ENCODE peak calls at places on chromosomes 13 and 19, in six cellular contexts. W is H1, N is HL-60, O is GM12878, R is HepG2, G is K562. T is an unnamed sample.

GRCh38 chr13:103291226-103291625 is 225.0 kb upstream of the SLC10A2 start:
- DNase-seq in R (no peak), O (no peak), W (no peak), N (no peak), G (no peak), T (no peak)

GRCh38 chr13:79647518-79647917 is 166.6 kb downstream of the NDFIP2 start:
- DNase-seq in R (no peak), W (no peak), G (no peak), N (no peak), O (no peak), T (peak; percentile 24)

GRCh38 chr19:54189020-54189667 is at the start of gene MBOAT7:
- DNase-seq in W (no peak), R (no peak), G (no peak), O (no peak), N (no peak), T (no peak)

GRCh38 chr19:20238025-20238623 is 71.1 kb downstream of the ZNF486 start:
- DNase-seq in G (peak; percentile 75), N (no peak), O (peak; percentile 0), W (peak; percentile 78), R (no peak), T (peak; percentile 80)

GRCh38 chr19:47820410-47820809 is 1.3 kb upstream of the CRX start:
- DNase-seq in W (no peak), G (no peak), R (no peak), O (no peak), N (no peak), T (no peak)

GRCh38 chr19:43624933-43625332 is 5.5 kb upstream of the ZNF428 start:
- DNase-seq in O (no peak), W (no peak), G (peak; percentile 97), N (peak; percentile 72), R (no peak), T (no peak)

GRCh38 chr13:76677047-76677446 is 209.2 kb downstream of the KCTD12 start:
- DNase-seq in N (no peak), G (no peak), O (no peak), R (no peak), W (no peak), T (no peak)

GRCh38 chr13:55437162-55437561 is 1703.6 kb upstream of the PRR20A start:
- DNase-seq in N (no peak), R (no peak), G (no peak), O (no peak), W (no peak), T (no peak)

GRCh38 chr13:91280806-91281205 is 66.7 kb upstream of the MIR17HG start:
- DNase-seq in O (no peak), N (peak; percentile 4), G (peak; percentile 25), W (no peak), R (no peak), T (no peak)

GRCh38 chr13:90738881-90739280 is 608.6 kb upstream of the MIR17HG start:
- DNase-seq in O (no peak), G (no peak), N (no peak), W (no peak), R (no peak), T (no peak)

GRCh38 chr19:58385313-58386165 is 1.5 kb upstream of the RPS5 start:
- DNase-seq in W (no peak), R (no peak), G (no peak), O (no peak), N (no peak), T (no peak)

GRCh38 chr13:89832827-89833226 is 1514.7 kb upstream of the MIR17HG start:
- DNase-seq in O (no peak), R (no peak), N (no peak), W (no peak), G (no peak), T (no peak)

GRCh38 chr13:113142876-113143275 is 15.6 kb upstream of the PROZ start:
- DNase-seq in G (no peak), R (no peak), W (no peak), O (no peak), N (no peak), T (no peak)

GRCh38 chr13:44399045-44399444 is 25.4 kb downstream of the SERP2 start:
- DNase-seq in G (no peak), O (no peak), R (no peak), N (no peak), W (no peak), T (no peak)

GRCh38 chr19:6196361-6196760 is 60.9 kb downstream of the ACSBG2 start:
- DNase-seq in O (no peak), G (no peak), W (no peak), R (no peak), N (no peak), T (no peak)

GRCh38 chr13:89704040-89704439 is 1643.4 kb upstream of the MIR17HG start:
- DNase-seq in G (no peak), N (no peak), W (no peak), O (no peak), R (no peak), T (no peak)

GRCh38 chr13:98155475-98156111 is 12.7 kb downstream of the FARP1 start:
- DNase-seq in W (no peak), O (no peak), R (no peak), N (no peak), G (no peak), T (no peak)

GRCh38 chr13:113804703-113805430 is 45.8 kb downstream of the TMEM255B start:
- DNase-seq in G (no peak), N (no peak), O (no peak), R (no peak), W (no peak), T (no peak)

GRCh38 chr19:966481-967088 is 17.6 kb upstream of the WDR18 start:
- DNase-seq in R (no peak), O (no peak), N (no peak), G (no peak), W (no peak), T (no peak)

GRCh38 chr19:12918253-12918652 is 840 bp downstream of the SYCE2 start:
- DNase-seq in W (no peak), O (no peak), R (no peak), G (no peak), N (no peak), T (no peak)

GRCh38 chr19:5628919-5629481 is 6.1 kb downstream of the SAFB start:
- DNase-seq in N (no peak), O (no peak), R (no peak), G (no peak), W (no peak), T (no peak)

GRCh38 chr19:41521860-41522555 is 54.0 kb upstream of the CEACAM21 start:
- DNase-seq in N (no peak), R (no peak), G (no peak), O (no peak), W (no peak), T (peak; percentile 51)

GRCh38 chr13:61350351-61350750 is 65.3 kb downstream of the PCDH20 start:
- DNase-seq in O (no peak), N (no peak), R (no peak), W (no peak), G (no peak), T (no peak)

GRCh38 chr19:48739835-48740704 is at the start of gene RASIP1:
- DNase-seq in G (no peak), R (no peak), N (no peak), W (no peak), O (no peak), T (no peak)

GRCh38 chr13:28494861-28495585 is at the start of gene FLT1:
- DNase-seq in G (no peak), N (no peak), R (no peak), W (peak; percentile 39), O (no peak), T (peak; percentile 41)

GRCh38 chr13:28218679-28219078 is 80.3 kb downstream of the PAN3 start:
- DNase-seq in R (no peak), W (no peak), G (no peak), O (no peak), N (no peak), T (no peak)

GRCh38 chr13:93875527-93875926 is 604.0 kb downstream of the DCT start:
- DNase-seq in W (no peak), R (no peak), G (no peak), O (no peak), N (no peak), T (no peak)

GRCh38 chr13:23610187-23610576 is 40.0 kb downstream of the TNFRSF19 start:
- DNase-seq in N (no peak), R (peak; percentile 76), O (no peak), W (no peak), G (no peak), T (no peak)

GRCh38 chr13:96998071-96998470 is 3.8 kb upstream of the OXGR1 start:
- DNase-seq in N (no peak), G (no peak), R (no peak), O (no peak), W (no peak), T (no peak)

GRCh38 chr13:34747507-34747906 is 194.6 kb upstream of the NBEA start:
- DNase-seq in W (no peak), N (no peak), R (no peak), O (no peak), G (no peak), T (no peak)
- TF ChIP-seq GABPA in W (no peak), N (no peak), R (no peak), O (no peak), G (no peak), T (no peak)

GRCh38 chr13:71906438-71906837 is 39.4 kb upstream of the DACH1 start:
- DNase-seq in R (no peak), W (no peak), G (peak; percentile 81), N (no peak), O (no peak), T (peak; percentile 2)
- TF ChIP-seq GABPA in R (no peak), W (no peak), G (no peak), N (no peak), O (no peak), T (no peak)

DNA sequence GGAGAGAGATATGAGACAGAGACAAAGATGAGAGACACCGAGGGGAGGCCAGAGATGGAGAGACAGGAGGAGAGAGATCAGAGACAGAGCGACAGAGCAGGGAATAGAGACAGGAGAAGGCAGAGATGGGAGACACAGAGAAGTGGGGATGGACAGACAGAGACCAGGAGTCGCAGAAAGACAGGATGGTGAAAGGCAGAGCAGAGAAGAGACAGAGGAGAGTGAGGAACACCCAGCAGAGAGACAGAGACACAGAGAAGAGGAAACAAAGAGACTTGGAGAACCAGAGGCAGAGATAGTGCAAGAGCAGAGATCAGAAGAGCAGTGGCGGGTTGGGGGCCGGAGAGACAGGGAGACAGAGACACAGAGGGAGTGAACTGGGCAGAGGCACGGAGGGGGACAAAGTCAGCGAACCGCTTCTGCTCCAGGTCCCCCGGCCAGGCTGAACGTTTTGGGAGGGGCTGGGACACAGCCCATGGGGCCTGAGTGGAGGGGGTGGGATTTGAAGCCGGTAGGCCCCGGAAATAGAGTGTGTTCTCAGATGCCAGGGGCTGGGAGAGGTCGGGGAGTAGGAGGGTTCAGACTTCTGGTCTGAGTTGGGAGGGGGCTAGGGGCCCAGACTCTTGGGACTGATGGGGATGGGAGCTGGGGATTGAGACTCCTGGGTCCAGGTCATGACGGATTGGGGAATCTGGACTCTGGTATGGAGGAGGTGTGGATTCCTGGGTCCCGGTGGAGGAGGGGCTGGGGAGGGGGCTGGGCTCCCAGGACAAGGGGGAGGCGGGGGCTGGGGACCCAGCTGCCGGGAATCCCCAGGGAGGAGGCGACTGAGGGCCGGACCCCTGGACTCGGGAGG is 654 bp downstream of the ZNF579 start:
- DNase-seq in O (no peak), N (no peak), W (no peak), G (peak; percentile 50), R (peak; percentile 16), T (peak; percentile 77)
- TF ChIP-seq GABPA in O (no peak), N (no peak), W (no peak), G (no peak), R (no peak), T (no peak)

GRCh38 chr13:83125791-83126190 is 756.5 kb downstream of the SLITRK1 start:
- DNase-seq in N (no peak), O (no peak), R (no peak), G (no peak), W (no peak), T (no peak)

GRCh38 chr13:83117046-83117445 is 765.2 kb downstream of the SLITRK1 start:
- DNase-seq in W (no peak), G (no peak), O (no peak), R (no peak), N (no peak), T (no peak)

GRCh38 chr13:83121904-83122303 is 760.4 kb downstream of the SLITRK1 start:
- DNase-seq in R (no peak), G (no peak), N (no peak), O (no peak), W (no peak), T (no peak)
- TF ChIP-seq GABPA in R (no peak), G (no peak), N (no peak), O (no peak), W (no peak), T (no peak)

T was measured in SK-N-SH.